ENCODE peak calls at places on chromosomes 16 and 17, in eight cellular contexts. T is aorta; N is activated T-cell treated with anti-CD3 and anti-CD28 coated beads, Interleukin-2, amount 50 U/mL, for 4 hours; B is cardiac septum; F is NCI-H146; M is NCI-H69; R is AG04450; C is GM13976. P is an unnamed sample.

GRCh38 chr16:30710971-30711370 is 12.0 kb downstream of the SRCAP start:
- DNase-seq in R (no peak), B (no peak), N (no peak), M (no peak), C (no peak), F (no peak), T (peak), P (no peak)

GRCh38 chr17:34318474-34318873 is 761 bp upstream of the CCL8 start:
- DNase-seq in N (no peak), M (peak), R (no peak), T (no peak), B (no peak), C (no peak), F (no peak), P (no peak)

GRCh38 chr17:50221500-50222480 is 20.4 kb upstream of the COL1A1 start:
- DNase-seq in C (peak), T (peak), N (no peak), B (no peak), R (no peak), F (no peak), M (no peak), P (no peak)

GRCh38 chr16:14325921-14326401 is 254.8 kb downstream of the MRTFB start:
- DNase-seq in R (no peak), B (no peak), T (no peak), F (peak), C (no peak), M (peak), N (no peak), P (no peak)

GRCh38 chr17:6654816-6655731 is 3.5 kb downstream of the C17orf100 start:
- DNase-seq in N (no peak), M (peak), B (no peak), R (no peak), C (no peak), T (peak), F (peak), P (no peak)

GRCh38 chr16:23254338-23254737 is 47.8 kb upstream of the SCNN1B start:
- DNase-seq in F (no peak), T (no peak), B (no peak), C (no peak), R (no peak), N (no peak), M (peak), P (peak)

GRCh38 chr17:50219345-50219744 is 17.9 kb upstream of the COL1A1 start:
- DNase-seq in C (no peak), N (no peak), B (no peak), M (no peak), T (no peak), F (no peak), R (peak), P (peak)

GRCh38 chr16:20765732-20766131 is 1.9 kb downstream of the ACSM3 start:
- DNase-seq in M (no peak), R (no peak), N (no peak), F (no peak), C (no peak), T (no peak), B (no peak), P (no peak)

GRCh38 chr16:81831722-81832126 is 52.6 kb downstream of the PLCG2 start:
- DNase-seq in C (peak), T (peak), M (no peak), F (no peak), R (no peak), B (peak), N (peak), P (no peak)

GRCh38 chr16:9647981-9648701 is 534.1 kb downstream of the GRIN2A start:
- DNase-seq in R (no peak), C (peak), M (peak), T (no peak), F (peak), B (no peak), N (no peak), P (no peak)

GRCh38 chr17:63549289-63549945 is 860 bp upstream of the DCAF7 start:
- DNase-seq in N (no peak), B (no peak), F (no peak), M (no peak), T (no peak), R (no peak), C (no peak), P (no peak)

GRCh38 chr17:21001813-21002221 is 41.0 kb downstream of the USP22 start:
- DNase-seq in T (no peak), F (no peak), R (no peak), B (no peak), C (no peak), N (no peak), M (peak), P (no peak)

GRCh38 chr17:67753026-67753425 is 35.3 kb downstream of the NOL11 start:
- DNase-seq in F (no peak), C (no peak), T (peak), R (no peak), B (peak), M (no peak), N (no peak), P (no peak)

GRCh38 chr16:26442333-26442732 is 624.4 kb upstream of the C16orf82 start:
- DNase-seq in R (no peak), F (no peak), T (no peak), B (no peak), N (no peak), M (no peak), C (no peak), P (no peak)

GRCh38 chr17:70059649-70060048 is 15.4 kb upstream of the KCNJ16 start:
- DNase-seq in F (no peak), M (no peak), T (no peak), R (no peak), B (no peak), N (no peak), C (no peak), P (no peak)

GRCh38 chr16:58026139-58026704 is 668 bp downstream of the MMP15 start:
- DNase-seq in M (peak), F (peak), N (no peak), C (no peak), B (no peak), R (no peak), T (peak), P (no peak)

GRCh38 chr17:49898547-49899490 is 51.0 kb upstream of the TAC4 start:
- DNase-seq in N (no peak), C (no peak), M (peak), F (no peak), R (no peak), B (no peak), T (no peak), P (no peak)

GRCh38 chr17:1298616-1299015 is 19.2 kb downstream of the TRARG1 start:
- DNase-seq in N (peak), B (no peak), T (no peak), M (peak), R (no peak), C (no peak), F (peak), P (no peak)

GRCh38 chr16:46972429-46972970 is 974 bp downstream of the DNAJA2 start:
- DNase-seq in T (no peak), N (no peak), C (peak), M (peak), B (no peak), R (no peak), F (no peak), P (no peak)

GRCh38 chr17:17036520-17036998 is 5.7 kb upstream of the MPRIP start:
- DNase-seq in R (no peak), T (peak), N (no peak), M (no peak), F (no peak), B (peak), C (no peak), P (no peak)

GRCh38 chr17:8830141-8830540 is 31.0 kb upstream of the MFSD6L start:
- DNase-seq in N (no peak), F (no peak), R (no peak), B (no peak), C (no peak), M (no peak), T (no peak), P (no peak)

GRCh38 chr17:78414178-78415162 is 36.0 kb downstream of the PGS1 start:
- DNase-seq in M (no peak), N (peak), B (peak), C (no peak), T (no peak), R (no peak), F (no peak), P (no peak)

GRCh38 chr16:75080205-75081029 is 36.2 kb downstream of the LDHD start:
- DNase-seq in M (no peak), R (peak), C (no peak), T (no peak), F (no peak), B (no peak), N (no peak), P (no peak)

GRCh38 chr17:50684612-50685333 is 22.9 kb downstream of the ANKRD40 start:
- DNase-seq in F (peak), B (no peak), C (peak), N (no peak), T (no peak), R (no peak), M (peak), P (no peak)

GRCh38 chr16:46801428-46802049 is 29.4 kb downstream of the C16orf87 start:
- DNase-seq in N (no peak), M (peak), T (no peak), C (no peak), B (no peak), F (peak), R (no peak), P (no peak)

GRCh38 chr16:5321925-5322324 is 224.3 kb upstream of the EEF2KMT start:
- DNase-seq in R (no peak), M (no peak), T (no peak), C (no peak), B (no peak), F (no peak), N (no peak), P (no peak)

GRCh38 chr17:21015564-21015963 is 27.2 kb downstream of the USP22 start:
- DNase-seq in C (no peak), T (no peak), R (no peak), N (no peak), B (peak), M (no peak), F (no peak), P (no peak)

GRCh38 chr17:1124238-1124699 is 55.5 kb downstream of the ABR start:
- DNase-seq in N (no peak), C (no peak), B (no peak), F (no peak), R (no peak), M (no peak), T (no peak), P (no peak)

GRCh38 chr17:58966208-58966607 is 140.5 kb downstream of the TRIM37 start:
- DNase-seq in F (no peak), C (no peak), N (no peak), M (no peak), T (no peak), R (no peak), B (no peak), P (no peak)

GRCh38 chr17:80457236-80457856 is 19.1 kb downstream of the NPTX1 start:
- DNase-seq in F (no peak), T (no peak), C (no peak), R (no peak), B (no peak), N (no peak), M (no peak), P (no peak)

GRCh38 chr16:66682271-66682670 is 14.3 kb downstream of the CMTM4 start:
- DNase-seq in R (no peak), T (no peak), B (no peak), F (no peak), N (no peak), M (no peak), C (no peak), P (peak)

GRCh38 chr16:56606071-56606687 is 2.2 kb upstream of the MT2A start:
- DNase-seq in T (peak), F (no peak), B (no peak), R (no peak), M (no peak), N (no peak), C (no peak), P (no peak)

GRCh38 chr16:27827765-27828164 is 235.7 kb downstream of the GSG1L start:
- DNase-seq in N (no peak), C (no peak), R (no peak), F (no peak), M (no peak), T (no peak), B (no peak), P (no peak)

GRCh38 chr16:86723699-86724098 is 145.3 kb downstream of the FOXL1 start:
- DNase-seq in N (no peak), T (no peak), F (no peak), B (no peak), R (no peak), M (no peak), C (no peak), P (no peak)

P was measured in kidney epithelial cell.